ENCODE peak calls at places on chromosomes 12 and 14, in five cellular contexts. W is tibial artery, E is AG04450, D is brain microvascular endothelial cell, L is body of pancreas. Y is an unnamed sample. For H3K27me3, the result is how much of the 10 kb centered on the place peaks cover.

GRCh38 chr12:41684997-41685396 is 459.7 kb downstream of the GXYLT1 start:
- DNase-seq in D (no peak), E (no peak), L (no peak), W (no peak), Y (no peak)

GRCh38 chr14:68584786-68585185 is 208.1 kb downstream of the ZFP36L1 start:
- DNase-seq in E (no peak), L (no peak), W (no peak), D (no peak), Y (peak)

GRCh38 chr14:89473979-89474378 is 56.9 kb upstream of the FOXN3 start:
- DNase-seq in D (no peak), E (peak), L (no peak), W (no peak), Y (no peak)

GRCh38 chr12:7146906-7147305 is 16.7 kb downstream of the CLSTN3 start:
- DNase-seq in D (no peak), W (no peak), L (no peak), E (no peak), Y (no peak)

GRCh38 chr14:86038401-86038985 is 508.5 kb downstream of the FLRT2 start:
- DNase-seq in W (peak), L (peak), D (peak), E (peak), Y (peak)

GRCh38 chr12:124632510-124632909 is 65.1 kb upstream of the NCOR2 start:
- DNase-seq in W (no peak), D (no peak), L (no peak), E (no peak), Y (no peak)

GRCh38 chr12:23906329-23906728 is 43.1 kb downstream of the SOX5 start:
- DNase-seq in L (no peak), D (peak), E (no peak), W (no peak), Y (no peak)

GRCh38 chr14:78399316-78399889 is 229.2 kb downstream of the NRXN3 start:
- DNase-seq in W (no peak), D (peak), E (no peak), L (no peak), Y (no peak)

GRCh38 chr14:88904864-88905263 is 80.4 kb downstream of the TTC8 start:
- DNase-seq in E (no peak), L (no peak), D (peak), W (no peak), Y (no peak)

GRCh38 chr12:85733441-85733840 is 102.8 kb downstream of the RASSF9 start:
- DNase-seq in E (no peak), L (no peak), D (peak), W (no peak), Y (no peak)

GRCh38 chr12:33926095-33926494 is 96.2 kb upstream of the ALG10 start:
- DNase-seq in W (no peak), E (no peak), D (no peak), L (no peak), Y (no peak)

GRCh38 chr12:100339071-100339470 is 17.8 kb upstream of the SLC17A8 start:
- DNase-seq in L (no peak), D (no peak), W (no peak), E (no peak), Y (no peak)

GRCh38 chr12:23628836-23629235 is 320.6 kb downstream of the SOX5 start:
- DNase-seq in D (no peak), L (no peak), E (no peak), W (no peak), Y (no peak)

GRCh38 chr14:90742709-90743108 is 73.5 kb downstream of the TTC7B start:
- DNase-seq in L (no peak), W (no peak), E (no peak), D (no peak), Y (no peak)

DNA sequence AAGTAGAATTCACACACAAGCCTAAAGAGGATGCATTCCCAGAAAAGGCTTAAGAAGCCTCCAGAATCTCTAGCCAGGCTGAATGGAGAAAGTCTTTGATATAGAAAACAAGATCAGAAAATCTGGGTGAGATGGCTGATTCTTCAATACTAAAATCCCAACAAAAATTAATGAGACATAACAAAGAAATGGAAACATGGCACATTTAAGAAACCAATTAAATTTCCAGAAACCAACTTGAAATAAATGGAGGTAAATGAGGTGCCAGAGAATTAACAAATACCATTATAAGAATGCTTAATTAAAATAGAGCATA is 51.9 kb downstream of the CPSF6 start:
- DNase-seq in W (no peak), L (no peak), E (no peak), D (no peak), Y (no peak)
- H3K27me3 ChIP-seq in W (under half), L (under half), E (under half), D (under half), Y (under half)

DNA sequence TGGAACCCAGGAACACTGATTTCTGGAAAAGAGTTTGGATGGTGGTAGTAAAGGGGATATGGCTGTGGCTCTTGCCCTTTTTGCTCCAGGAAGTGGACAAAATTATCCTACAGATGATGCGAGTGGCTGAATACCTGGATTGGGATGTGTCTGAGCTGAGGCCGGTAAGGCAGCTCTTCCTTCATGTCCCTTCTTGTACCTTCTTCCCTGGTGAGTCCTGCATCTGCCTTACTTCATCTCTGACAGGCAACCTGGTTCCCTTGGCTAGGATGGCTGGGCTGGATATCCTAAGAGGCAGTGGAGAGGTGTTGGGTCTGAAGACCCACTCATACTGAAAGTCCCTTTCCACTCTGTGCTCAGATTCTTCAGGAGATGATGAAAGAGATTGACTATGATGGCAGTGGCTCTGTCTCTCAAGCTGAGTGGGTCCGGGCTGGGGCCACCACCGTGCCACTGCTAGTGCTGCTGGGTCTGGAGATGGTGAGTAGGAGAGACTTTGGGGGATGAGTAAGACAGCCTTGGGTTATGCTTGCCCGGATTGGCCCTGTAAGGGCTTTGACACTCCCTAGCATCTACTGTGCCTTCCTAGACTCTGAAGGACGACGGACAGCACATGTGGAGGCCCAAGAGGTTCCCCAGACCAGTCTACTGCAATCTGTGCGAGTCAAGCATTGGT is 8.0 kb downstream of the DGKA start:
- DNase-seq in W (no peak), L (no peak), E (no peak), D (no peak), Y (no peak)
- H3K27ac ChIP-seq in W (no peak), L (no peak), E (no peak), D (no peak), Y (no peak)

GRCh38 chr12:109523504-109523903 is 46.1 kb downstream of the UBE3B start:
- DNase-seq in E (no peak), L (no peak), D (no peak), W (no peak), Y (no peak)
- H3K27me3 ChIP-seq in E (under half), L (under half), D (under half), W (under half), Y (under half)

GRCh38 chr12:5807538-5808219 is 137.4 kb downstream of the ANO2 start:
- DNase-seq in L (no peak), W (no peak), D (no peak), E (no peak), Y (no peak)
- H3K27ac ChIP-seq in L (no peak), W (no peak), D (no peak), E (no peak), Y (no peak)

GRCh38 chr12:113726254-113726819 is 239.8 kb downstream of the RBM19 start:
- DNase-seq in E (no peak), W (no peak), D (no peak), L (no peak), Y (no peak)
- H3K27me3 ChIP-seq in E (under half), W (under half), D (under half), L (under half), Y (under half)

GRCh38 chr14:55129086-55129427 is at the start of gene LGALS3:
- DNase-seq in E (no peak), L (peak), D (no peak), W (peak), Y (peak)
- H3K27ac ChIP-seq in E (peak), L (peak), D (peak), W (peak), Y (peak)

GRCh38 chr14:105899657-105900397 is 373.4 kb downstream of the TMEM121 start:
- DNase-seq in E (no peak), W (no peak), L (no peak), D (no peak), Y (no peak)

GRCh38 chr14:105899071-105899641 is 372.8 kb downstream of the TMEM121 start:
- DNase-seq in L (no peak), W (no peak), E (no peak), D (no peak), Y (no peak)

GRCh38 chr14:105900398-105901160 is 374.2 kb downstream of the TMEM121 start:
- DNase-seq in W (no peak), E (no peak), D (no peak), L (no peak), Y (no peak)

GRCh38 chr14:105902131-105902898 is 375.9 kb downstream of the TMEM121 start:
- DNase-seq in E (no peak), D (no peak), L (no peak), W (no peak), Y (no peak)

DNA sequence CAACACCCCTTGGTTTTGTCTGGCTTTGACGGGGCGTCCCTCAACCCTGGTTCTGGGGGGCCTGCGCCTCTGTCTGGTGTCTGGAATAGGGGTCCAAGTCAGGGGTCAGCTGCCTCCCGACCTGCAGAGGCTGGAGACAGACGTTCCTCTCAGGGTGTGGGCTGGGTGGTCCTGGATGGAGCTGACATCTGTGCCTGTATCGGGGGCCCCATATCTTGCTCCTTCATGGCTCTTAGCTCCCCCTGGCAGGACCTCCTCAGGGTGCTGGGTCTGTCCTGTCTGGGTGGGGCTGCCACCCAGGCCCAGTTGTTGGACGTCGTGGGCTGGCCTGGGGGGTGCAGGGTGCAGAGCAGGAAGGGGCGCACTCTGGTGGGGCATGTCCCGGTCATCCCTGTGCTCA is 374.8 kb downstream of the TMEM121 start:
- DNase-seq in E (no peak), L (no peak), W (no peak), D (no peak), Y (no peak)
- H3K27me3 ChIP-seq in E (under half), L (under half), W (under half), D (under half), Y (under half)

GRCh38 chr14:96263347-96264199 is 7.6 kb downstream of the BDKRB1 start:
- DNase-seq in E (no peak), L (no peak), D (no peak), W (no peak), Y (no peak)
- H3K27ac ChIP-seq in E (peak), L (peak), D (no peak), W (no peak), Y (no peak)

GRCh38 chr14:75278422-75279152 is at the start of gene FOS:
- DNase-seq in D (peak), W (peak), E (no peak), L (peak), Y (peak)
- H3K27me3 ChIP-seq in D (under half), W (under half), E (under half), L (under half), Y (under half)

GRCh38 chr12:110745632-110746284 is 3.1 kb upstream of the PPP1CC start:
- DNase-seq in D (peak), E (no peak), L (no peak), W (no peak), Y (no peak)
- H3K27ac ChIP-seq in D (no peak), E (no peak), L (no peak), W (no peak), Y (no peak)